ENCODE peak calls at places on chromosomes 7 and 10, in four cellular contexts. W, P, O and Y are unnamed samples.
A peak's percentile ranks its signal among the peaks of the same experiment; 100 is the strongest.

GRCh38 chr10:29106287-29106686 is 182.6 kb upstream of the LYZL1 start:
- DNase-seq in W (no peak), P (no peak), O (no peak), Y (no peak)

GRCh38 chr7:1663243-1663642 is 6.8 kb upstream of the ELFN1 start:
- DNase-seq in W (no peak), P (peak; percentile 87), O (no peak), Y (peak; percentile 53)

GRCh38 chr7:1987591-1988532 is 244.9 kb downstream of the MAD1L1 start:
- DNase-seq in W (no peak), P (no peak), O (no peak), Y (no peak)

GRCh38 chr10:43076876-43077420 is at the start of gene RET:
- DNase-seq in W (peak; percentile 75), P (peak; percentile 89), O (peak; percentile 84), Y (no peak)

GRCh38 chr7:110071219-110071618 is 1019.7 kb upstream of the LRRN3 start:
- DNase-seq in W (no peak), P (no peak), O (no peak), Y (no peak)

GRCh38 chr10:21661935-21662334 is 127.9 kb downstream of the MLLT10 start:
- DNase-seq in W (no peak), P (peak; percentile 26), O (no peak), Y (no peak)

GRCh38 chr10:11825796-11826414 is 2.7 kb downstream of the PROSER2 start:
- DNase-seq in W (no peak), P (no peak), O (no peak), Y (no peak)

GRCh38 chr10:9621216-9621615 is 1396.5 kb upstream of the CELF2 start:
- DNase-seq in W (no peak), P (no peak), O (no peak), Y (no peak)

GRCh38 chr10:60236869-60237524 is 152.7 kb downstream of the ANK3 start:
- DNase-seq in W (no peak), P (peak; percentile 32), O (no peak), Y (peak; percentile 85)

GRCh38 chr10:13496164-13496563 is 32.6 kb downstream of the BEND7 start:
- DNase-seq in W (no peak), P (no peak), O (no peak), Y (no peak)

GRCh38 chr7:36116347-36117200 is 36.5 kb upstream of the EEPD1 start:
- DNase-seq in W (no peak), P (no peak), O (no peak), Y (no peak)

GRCh38 chr7:155765458-155765857 is 46.8 kb downstream of the SHH start:
- DNase-seq in W (no peak), P (no peak), O (no peak), Y (no peak)

GRCh38 chr10:84076047-84076388 is 63.3 kb upstream of the GHITM start:
- DNase-seq in W (no peak), P (peak; percentile 82), O (no peak), Y (no peak)

GRCh38 chr7:141549582-141549981 is 1.6 kb upstream of the AGK start:
- DNase-seq in W (no peak), P (no peak), O (no peak), Y (no peak)

GRCh38 chr10:88794731-88795130 is 7.8 kb upstream of the LIPM start:
- DNase-seq in W (no peak), P (no peak), O (no peak), Y (no peak)

GRCh38 chr10:111875760-111876159 is 307.8 kb downstream of the GPAM start:
- DNase-seq in W (no peak), P (no peak), O (no peak), Y (no peak)

GRCh38 chr10:55410415-55410885 is 609.4 kb upstream of the PCDH15 start:
- DNase-seq in W (peak; percentile 54), P (no peak), O (no peak), Y (no peak)

DNA sequence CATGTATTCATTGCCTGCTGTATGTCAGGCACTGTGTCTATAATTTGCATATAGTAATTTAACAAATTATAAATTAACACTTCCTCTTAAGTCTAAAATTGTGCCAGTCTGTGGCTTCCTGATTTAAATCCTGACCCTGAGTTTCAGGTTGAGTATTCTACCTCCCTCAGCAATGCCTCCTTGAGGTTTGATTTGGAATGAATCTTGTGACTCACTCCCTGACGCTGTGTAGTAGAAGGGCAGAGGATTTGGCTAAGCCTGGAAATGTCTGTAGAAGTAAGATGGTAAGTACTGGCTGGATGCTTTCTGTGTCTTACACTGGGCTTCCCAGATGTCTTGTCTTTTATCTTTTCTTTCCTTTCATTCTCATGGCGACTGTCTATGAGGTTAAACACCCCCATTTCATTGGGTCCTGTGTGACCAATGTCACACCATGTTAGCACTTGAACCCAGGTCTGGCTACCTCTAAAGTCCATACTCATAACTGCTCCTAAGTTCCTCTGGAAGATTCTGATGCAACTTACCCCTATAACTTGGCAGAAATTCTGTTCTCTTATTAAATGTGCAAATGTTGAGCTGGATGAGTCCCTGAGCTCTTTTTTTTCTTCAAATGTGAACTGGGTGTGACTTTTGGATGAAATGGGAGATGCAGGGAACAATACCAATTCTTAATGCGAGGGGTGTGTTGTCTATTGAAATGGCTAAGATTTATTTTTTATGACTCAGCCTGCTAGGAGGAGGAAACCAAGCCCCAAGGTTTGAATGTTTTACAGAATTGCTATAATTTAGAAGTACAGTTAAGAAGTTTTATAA is 48.5 kb downstream of the PLCE1 start:
- DNase-seq in W (peak; percentile 61), P (peak; percentile 21), O (no peak), Y (no peak)
- TF ChIP-seq CTCF in W (peak; percentile 53), P (peak; percentile 44), O (no peak), Y (no peak)

GRCh38 chr7:31058688-31059087 is 6.6 kb downstream of the ADCYAP1R1 start:
- DNase-seq in W (no peak), P (peak; percentile 56), O (no peak), Y (no peak)

GRCh38 chr7:31059551-31059950 is 7.4 kb downstream of the ADCYAP1R1 start:
- DNase-seq in W (peak; percentile 85), P (peak; percentile 48), O (no peak), Y (no peak)

GRCh38 chr7:31058122-31058521 is 6.0 kb downstream of the ADCYAP1R1 start:
- DNase-seq in W (no peak), P (peak; percentile 76), O (no peak), Y (no peak)

GRCh38 chr7:31062746-31063435 is 10.8 kb downstream of the ADCYAP1R1 start:
- DNase-seq in W (no peak), P (no peak), O (no peak), Y (no peak)

GRCh38 chr7:31061185-31061584 is 9.1 kb downstream of the ADCYAP1R1 start:
- DNase-seq in W (peak; percentile 57), P (peak; percentile 51), O (peak; percentile 21), Y (no peak)
- H3K27ac ChIP-seq in W (no peak overlapping the region), P (no peak overlapping the region), O (no peak overlapping the region), Y (no peak overlapping the region)

GRCh38 chr7:49643750-49644149 is 129.7 kb upstream of the VWC2 start:
- DNase-seq in W (no peak), P (no peak), O (no peak), Y (no peak)
- TF ChIP-seq CTCF in W (no peak), P (no peak), O (no peak), Y (no peak)

GRCh38 chr10:14564268-14564744 is 210.4 kb downstream of the FAM107B start:
- DNase-seq in W (no peak), P (peak; percentile 85), O (no peak), Y (no peak)
- H3K27ac ChIP-seq in W (no peak overlapping the region), P (no peak overlapping the region), O (no peak overlapping the region), Y (peak overlapping the region; percentile 76)

DNA sequence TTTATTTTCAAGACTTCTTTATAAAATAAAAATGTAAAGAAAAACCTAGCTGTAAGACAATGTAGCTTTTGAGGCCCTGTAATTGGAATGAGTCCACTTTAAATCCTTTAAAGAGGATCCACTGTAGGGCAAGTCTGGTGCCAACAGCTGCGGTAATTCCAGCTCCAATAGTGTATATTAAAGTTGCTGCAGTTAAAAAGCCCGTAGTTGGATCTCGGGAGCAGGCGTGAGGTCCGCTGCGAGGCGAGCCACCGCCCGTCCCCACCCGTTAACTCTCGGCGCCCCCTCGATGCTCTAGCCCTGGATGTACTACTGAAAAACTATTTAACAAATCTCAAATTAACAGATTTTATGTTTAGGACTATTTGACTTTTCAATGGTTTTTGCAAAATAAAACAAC is 414.7 kb upstream of the SEMA3C start:
- DNase-seq in W (no peak), P (no peak), O (no peak), Y (no peak)
- TF ChIP-seq CTCF in W (no peak), P (no peak), O (no peak), Y (no peak)

GRCh38 chr10:124990671-124991625 is 49.0 kb downstream of the ZRANB1 start:
- DNase-seq in W (no peak), P (no peak), O (no peak), Y (peak; percentile 46)

GRCh38 chr10:124985162-124985561 is 43.2 kb downstream of the ZRANB1 start:
- DNase-seq in W (no peak), P (no peak), O (no peak), Y (no peak)

GRCh38 chr10:124984376-124984775 is 42.5 kb downstream of the ZRANB1 start:
- DNase-seq in W (no peak), P (no peak), O (no peak), Y (no peak)

GRCh38 chr10:124989526-124989925 is 47.6 kb downstream of the ZRANB1 start:
- DNase-seq in W (no peak), P (no peak), O (no peak), Y (no peak)

DNA sequence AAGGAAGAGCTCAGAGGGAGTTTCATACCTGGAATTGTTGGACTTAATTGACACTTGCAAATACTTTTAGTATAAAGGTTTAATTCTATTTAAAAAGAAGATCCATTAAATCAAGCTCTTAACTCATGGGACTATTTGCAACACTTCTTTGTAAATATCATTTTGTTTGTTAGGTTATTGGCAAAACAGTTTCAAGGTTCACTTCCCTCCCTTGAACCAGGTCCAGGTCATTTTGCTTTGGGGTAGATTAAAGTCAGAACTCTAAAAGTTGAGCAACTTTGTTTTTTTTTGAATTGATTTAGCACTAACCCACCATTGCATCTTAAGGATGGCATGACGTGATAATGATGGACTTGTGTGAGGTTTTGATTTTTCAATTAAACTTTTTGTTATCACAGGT is 45.9 kb downstream of the ZRANB1 start:
- DNase-seq in W (no peak), P (no peak), O (no peak), Y (no peak)
- H3K27ac ChIP-seq in W (peak overlapping the region; percentile 72), P (no peak overlapping the region), O (no peak overlapping the region), Y (no peak overlapping the region)

DNA sequence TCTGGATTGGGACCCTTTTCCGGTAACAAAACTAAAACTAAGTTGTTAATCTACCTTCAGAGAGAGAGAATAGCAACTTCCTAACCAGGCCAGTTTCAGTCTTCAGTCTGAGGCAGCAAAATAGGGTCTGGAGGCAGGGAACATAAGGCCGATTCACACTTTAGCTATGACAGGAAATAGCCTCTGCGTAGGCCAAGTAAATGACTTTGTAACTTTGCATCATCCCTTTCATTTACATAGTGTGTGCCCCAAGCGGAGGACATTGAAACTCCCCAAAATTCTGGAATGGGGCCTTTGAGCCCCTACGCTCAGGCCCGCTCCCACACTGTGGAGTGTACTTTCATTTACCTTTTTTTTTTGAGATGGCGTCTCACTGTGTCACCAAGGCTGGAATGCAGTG is 1.7 kb upstream of the UPP1 start:
- DNase-seq in W (peak; percentile 24), P (peak; percentile 59), O (no peak), Y (no peak)
- TF ChIP-seq CTCF in W (no peak), P (no peak), O (no peak), Y (no peak)

GRCh38 chr7:25028370-25028971 is 48.5 kb upstream of the OSBPL3 start:
- DNase-seq in W (no peak), P (peak; percentile 81), O (no peak), Y (no peak)
- H3K27ac ChIP-seq in W (no peak overlapping the region), P (peak overlapping the region; percentile 87), O (no peak overlapping the region), Y (peak overlapping the region; percentile 35)

GRCh38 chr7:39259391-39260003 is 281.8 kb downstream of the POU6F2 start:
- DNase-seq in W (peak; percentile 44), P (no peak), O (no peak), Y (no peak)

GRCh38 chr7:39265912-39266591 is 288.3 kb downstream of the POU6F2 start:
- DNase-seq in W (peak; percentile 32), P (no peak), O (no peak), Y (no peak)

GRCh38 chr7:39260279-39260844 is 282.7 kb downstream of the POU6F2 start:
- DNase-seq in W (no peak), P (no peak), O (no peak), Y (no peak)
- TF ChIP-seq CTCF in W (no peak), P (no peak), O (no peak), Y (no peak)